ENCODE peak calls at places on chromosomes 1 and 21, in six cellular contexts. Y is CD8-positive, alpha-beta memory T cell; T is heart right ventricle; G is mesenchymal stem cell; J is osteoblast; A is brain microvascular endothelial cell. M is an unnamed sample.

GRCh38 chr1:70887936-70888335 is 159.7 kb downstream of the PTGER3 start:
- DNase-seq in Y (no peak), T (no peak), G (no peak), J (no peak), A (no peak), M (no peak)

GRCh38 chr1:77511440-77511840 is 171.0 kb downstream of the ZZZ3 start:
- DNase-seq in Y (no peak), T (no peak), G (peak; percentile 56), J (no peak), A (peak; percentile 69), M (no peak)

GRCh38 chr21:37914211-37914900 is 1.9 kb downstream of the KCNJ6 start:
- DNase-seq in Y (no peak), T (no peak), G (peak; percentile 54), J (peak; percentile 77), A (peak; percentile 3), M (peak; percentile 89)

GRCh38 chr21:40947713-40948112 is 100.8 kb upstream of the DSCAM start:
- DNase-seq in Y (no peak), T (no peak), G (no peak), J (no peak), A (no peak), M (no peak)

GRCh38 chr1:5269901-5270300 is 615.5 kb downstream of the AJAP1 start:
- DNase-seq in Y (no peak), T (no peak), G (no peak), J (no peak), A (no peak), M (no peak)

GRCh38 chr1:13605159-13605558 is 21.5 kb downstream of the PDPN start:
- DNase-seq in Y (no peak), T (no peak), G (peak; percentile 97), J (no peak), A (no peak), M (no peak)

GRCh38 chr1:88801575-88802208 is 89.7 kb downstream of the GTF2B start:
- DNase-seq in Y (no peak), T (no peak), G (peak; percentile 23), J (no peak), A (no peak), M (no peak)

GRCh38 chr21:41631564-41632461 is 123.9 kb upstream of the TMPRSS2 start:
- DNase-seq in Y (no peak), T (no peak), G (no peak), J (peak; percentile 62), A (no peak), M (no peak)

GRCh38 chr1:51421961-51422360 is 91.6 kb upstream of the TTC39A start:
- DNase-seq in Y (no peak), T (no peak), G (peak; percentile 82), J (no peak), A (peak; percentile 22), M (peak; percentile 47)

GRCh38 chr1:201716742-201717135 is 112.2 kb upstream of the IPO9 start:
- DNase-seq in Y (no peak), T (no peak), G (no peak), J (no peak), A (no peak), M (no peak)

GRCh38 chr1:165241321-165241720 is 115.2 kb downstream of the LMX1A start:
- DNase-seq in Y (no peak), T (no peak), G (no peak), J (no peak), A (no peak), M (no peak)

GRCh38 chr1:226954337-226954736 is 14.2 kb downstream of the COQ8A start:
- DNase-seq in Y (no peak), T (no peak), G (no peak), J (no peak), A (no peak), M (no peak)

GRCh38 chr1:87473203-87473661 is 144.6 kb downstream of the LMO4 start:
- DNase-seq in Y (no peak), T (no peak), G (no peak), J (no peak), A (no peak), M (peak; percentile 10)

GRCh38 chr1:7455796-7456568 is 315.1 kb upstream of the VAMP3 start:
- DNase-seq in Y (no peak), T (no peak), G (no peak), J (no peak), A (no peak), M (no peak)

GRCh38 chr1:243734311-243734700 is 115.7 kb downstream of the AKT3 start:
- DNase-seq in Y (no peak), T (no peak), G (peak; percentile 26), J (no peak), A (no peak), M (no peak)

GRCh38 chr1:25246600-25247023 is 642 bp downstream of the RSRP1 start:
- DNase-seq in Y (no peak), T (peak; percentile 27), G (peak; percentile 27), J (no peak), A (no peak), M (peak; percentile 52)

GRCh38 chr1:79295967-79296366 is 289.4 kb upstream of the ADGRL4 start:
- DNase-seq in Y (no peak), T (no peak), G (peak; percentile 23), J (peak; percentile 5), A (peak; percentile 3), M (no peak)

GRCh38 chr1:30637183-30637969 is 86.0 kb downstream of the MATN1 start:
- DNase-seq in Y (no peak), T (no peak), G (no peak), J (no peak), A (no peak), M (no peak)

GRCh38 chr21:37601027-37601426 is 234.5 kb downstream of the DYRK1A start:
- DNase-seq in Y (no peak), T (no peak), G (no peak), J (no peak), A (no peak), M (no peak)

GRCh38 chr1:228401782-228402637 is 4.6 kb downstream of the TRIM11 start:
- DNase-seq in Y (no peak), T (no peak), G (no peak), J (peak; percentile 27), A (no peak), M (no peak)

GRCh38 chr1:76250317-76250716 is 175.8 kb downstream of the ST6GALNAC3 start:
- DNase-seq in Y (no peak), T (no peak), G (no peak), J (no peak), A (no peak), M (no peak)

GRCh38 chr1:24886241-24886640 is 43.8 kb downstream of the RUNX3 start:
- DNase-seq in Y (no peak), T (no peak), G (no peak), J (no peak), A (no peak), M (peak; percentile 24)

GRCh38 chr21:28426545-28426944 is 566.1 kb downstream of the LTN1 start:
- DNase-seq in Y (no peak), T (no peak), G (no peak), J (no peak), A (no peak), M (no peak)

GRCh38 chr1:226942392-226942791 is 2.3 kb downstream of the COQ8A start:
- DNase-seq in Y (no peak), T (no peak), G (no peak), J (no peak), A (no peak), M (no peak)

GRCh38 chr1:119112244-119112643 is 28.2 kb downstream of the WARS2 start:
- DNase-seq in Y (no peak), T (no peak), G (no peak), J (no peak), A (no peak), M (no peak)

GRCh38 chr1:36994863-36995262 is 39.5 kb downstream of the GRIK3 start:
- DNase-seq in Y (no peak), T (no peak), G (no peak), J (no peak), A (no peak), M (no peak)

GRCh38 chr21:32281531-32281930 is 2.7 kb upstream of the MIS18A start:
- DNase-seq in Y (no peak), T (no peak), G (no peak), J (no peak), A (no peak), M (no peak)

GRCh38 chr1:181084606-181084969 is 3.9 kb upstream of the IER5 start:
- DNase-seq in Y (no peak), T (no peak), G (no peak), J (no peak), A (no peak), M (no peak)

GRCh38 chr1:234658143-234658542 is 48.2 kb upstream of the IRF2BP2 start:
- DNase-seq in Y (no peak), T (no peak), G (peak; percentile 50), J (no peak), A (peak; percentile 21), M (peak; percentile 43)

GRCh38 chr1:26450906-26451305 is 18.8 kb downstream of the DHDDS start:
- DNase-seq in Y (no peak), T (no peak), G (no peak), J (peak; percentile 13), A (no peak), M (no peak)

GRCh38 chr1:26452459-26453183 is 19.6 kb upstream of the HMGN2 start:
- DNase-seq in Y (no peak), T (no peak), G (no peak), J (no peak), A (no peak), M (no peak)

DNA sequence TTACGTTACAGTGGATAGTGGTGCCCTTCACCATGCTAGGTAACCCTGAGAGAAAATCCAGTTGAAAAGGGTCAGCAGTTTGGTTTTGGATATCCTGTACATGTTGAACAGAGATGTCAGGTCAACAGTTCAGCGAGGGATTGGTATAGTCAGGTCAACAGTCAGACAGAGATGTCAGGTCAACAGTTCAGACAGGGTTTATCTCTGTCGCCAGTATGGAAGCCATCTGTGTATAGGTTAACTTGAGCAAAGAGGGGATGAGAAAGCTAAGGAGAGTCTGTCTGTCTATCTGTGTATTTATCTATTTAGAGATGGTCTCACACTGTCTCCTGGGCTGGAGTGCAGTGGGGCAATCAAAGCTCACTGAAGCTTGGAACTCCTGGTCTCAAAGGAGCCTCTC is 17.7 kb downstream of the DHDDS start:
- DNase-seq in Y (no peak), T (no peak), G (no peak), J (no peak), A (no peak), M (no peak)
- H3K36me3 ChIP-seq in Y (peaks cover 7% of the 10 kb centered on the region), T (peaks cover 98% of the 10 kb centered on the region), G (peaks cover 84% of the 10 kb centered on the region), J (peaks cover 71% of the 10 kb centered on the region), A (peaks cover 71% of the 10 kb centered on the region), M (peaks cover 12% of the 10 kb centered on the region)

GRCh38 chr1:1354271-1355247 is 3.8 kb downstream of the MXRA8 start:
- DNase-seq in Y (no peak), T (no peak), G (no peak), J (peak; percentile 72), A (no peak), M (no peak)
- H3K4me3 ChIP-seq in Y (no peak overlapping the region), T (no peak overlapping the region), G (peak overlapping the region; percentile 64), J (peak overlapping the region; percentile 15), A (no peak overlapping the region), M (peak overlapping the region; percentile 31)

DNA sequence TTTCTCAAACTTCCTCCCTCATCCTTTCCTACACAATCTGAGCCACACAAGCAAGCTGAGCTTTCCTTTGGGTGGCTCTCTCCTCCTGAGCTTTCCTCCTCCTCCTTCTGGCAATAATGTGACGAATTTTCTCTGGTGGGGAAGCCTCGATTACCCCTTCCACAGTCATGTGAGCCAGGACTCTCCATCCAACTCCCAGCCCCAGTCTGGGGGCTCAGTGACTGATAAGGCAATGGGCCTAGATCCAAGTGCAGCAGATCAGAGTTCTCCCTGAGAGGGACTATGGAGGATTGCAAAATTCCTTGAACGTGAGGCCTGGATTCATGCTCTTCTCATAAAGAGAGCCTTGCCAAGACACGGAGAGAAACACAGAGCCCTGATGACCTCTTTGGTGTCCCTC is 31.3 kb upstream of the TRIM67 start:
- DNase-seq in Y (no peak), T (no peak), G (no peak), J (no peak), A (no peak), M (no peak)
- H3K36me3 ChIP-seq in Y (no peaks in the 10 kb centered on the region), T (no peaks in the 10 kb centered on the region), G (no peaks in the 10 kb centered on the region), J (no peaks in the 10 kb centered on the region), A (no peaks in the 10 kb centered on the region), M (no peaks in the 10 kb centered on the region)

GRCh38 chr1:199671684-199672083 is 355.8 kb upstream of the NR5A2 start:
- DNase-seq in Y (no peak), T (no peak), G (no peak), J (no peak), A (no peak), M (no peak)
- H3K4me3 ChIP-seq in Y (no peak overlapping the region), T (no peak overlapping the region), G (no peak overlapping the region), J (no peak overlapping the region), A (no peak overlapping the region), M (no peak overlapping the region)